ENCODE peak calls at places on chromosome 2, in seven cellular contexts. C is pancreas; N is HCT116; V is OCI-LY7; A is stimulated activated CD4-positive, alpha-beta T cell treated with anti-CD3 and anti-CD28 coated beads, Interleukin-2, amount 100 ng/mL, for 48 hours; O is iris pigment epithelial cell; Q is central memory CD4-positive, alpha-beta T cell. W is an unnamed sample.

GRCh38 chr2:225140761-225141160 is 98.5 kb upstream of the DOCK10 start:
- DNase-seq in C (no peak), N (no peak), V (no peak), A (no peak), O (no peak), Q (no peak), W (no peak)

GRCh38 chr2:1033058-1033457 is 82.4 kb downstream of the SNTG2 start:
- DNase-seq in C (no peak), N (no peak), V (no peak), A (no peak), O (no peak), Q (no peak), W (no peak)

GRCh38 chr2:205833874-205834273 is 151.6 kb downstream of the NRP2 start:
- DNase-seq in C (no peak), N (no peak), V (no peak), A (no peak), O (no peak), Q (no peak), W (no peak)

GRCh38 chr2:86382108-86382507 is 44.7 kb upstream of the REEP1 start:
- DNase-seq in C (no peak), N (no peak), V (no peak), A (no peak), O (peak; percentile 9), Q (no peak), W (no peak)

GRCh38 chr2:224039080-224039769 is at the start of gene SERPINE2:
- DNase-seq in C (peak; percentile 32), N (peak; percentile 52), V (no peak), A (peak; percentile 41), O (peak; percentile 41), Q (no peak), W (no peak)

GRCh38 chr2:163401481-163401880 is 334.3 kb downstream of the FIGN start:
- DNase-seq in C (no peak), N (no peak), V (no peak), A (no peak), O (peak; percentile 83), Q (no peak), W (no peak)

GRCh38 chr2:54952425-54952824 is 97.8 kb downstream of the RTN4 start:
- DNase-seq in C (no peak), N (no peak), V (no peak), A (no peak), O (no peak), Q (no peak), W (no peak)

GRCh38 chr2:85905187-85905666 is 16.4 kb upstream of the ST3GAL5 start:
- DNase-seq in C (no peak), N (no peak), V (no peak), A (no peak), O (no peak), Q (no peak), W (no peak)

GRCh38 chr2:172288603-172289002 is 138.8 kb upstream of the ITGA6 start:
- DNase-seq in C (no peak), N (peak; percentile 74), V (no peak), A (peak; percentile 18), O (no peak), Q (peak; percentile 38), W (no peak)

GRCh38 chr2:168529054-168529833 is 73.2 kb downstream of the CERS6 start:
- DNase-seq in C (no peak), N (no peak), V (no peak), A (no peak), O (peak; percentile 44), Q (no peak), W (no peak)

GRCh38 chr2:133817680-133818566 is 249.7 kb upstream of the NCKAP5 start:
- DNase-seq in C (no peak), N (peak; percentile 85), V (no peak), A (no peak), O (peak; percentile 99), Q (no peak), W (no peak)

GRCh38 chr2:168449419-168449818 is 6.7 kb upstream of the CERS6 start:
- DNase-seq in C (no peak), N (no peak), V (no peak), A (no peak), O (peak; percentile 70), Q (no peak), W (no peak)

GRCh38 chr2:112061299-112061698 is 6.2 kb downstream of the TMEM87B start:
- DNase-seq in C (no peak), N (no peak), V (no peak), A (no peak), O (no peak), Q (no peak), W (no peak)

GRCh38 chr2:85843543-85843942 is 45.2 kb downstream of the ST3GAL5 start:
- DNase-seq in C (no peak), N (no peak), V (peak; percentile 35), A (no peak), O (peak; percentile 22), Q (no peak), W (no peak)

GRCh38 chr2:134386321-134386720 is 132.4 kb downstream of the MGAT5 start:
- DNase-seq in C (no peak), N (no peak), V (no peak), A (no peak), O (no peak), Q (no peak), W (no peak)

GRCh38 chr2:216006164-216006663 is 7.1 kb downstream of the MREG start:
- DNase-seq in C (peak; percentile 29), N (no peak), V (no peak), A (peak; percentile 32), O (peak; percentile 14), Q (no peak), W (no peak)

W was measured in NCI-H1048.